ENCODE peak calls at places on chromosome 1, in eight cellular contexts. J, U, S, L, I, G, P and Z are unnamed samples.

GRCh38 chr1:71339238-71339637 is 258.4 kb upstream of the ZRANB2 start:
- DNase-seq in U (no peak), S (no peak), L (no peak), I (no peak), P (no peak), J (no peak), G (no peak), Z (no peak)

GRCh38 chr1:65170511-65171142 is 22.6 kb downstream of the AK4 start:
- DNase-seq in S (no peak), J (peak), I (no peak), L (no peak), G (no peak), U (no peak), P (no peak), Z (no peak)

GRCh38 chr1:12549106-12549459 is 68.9 kb downstream of the DHRS3 start:
- DNase-seq in I (no peak), S (no peak), L (no peak), J (no peak), P (no peak), U (no peak), G (no peak), Z (no peak)

GRCh38 chr1:18315449-18315848 is 165.3 kb upstream of the KLHDC7A start:
- DNase-seq in S (no peak), U (no peak), L (no peak), P (no peak), I (no peak), J (no peak), G (no peak), Z (no peak)

GRCh38 chr1:160705176-160705745 is 6.4 kb downstream of the CD48 start:
- DNase-seq in S (no peak), U (no peak), G (no peak), I (no peak), P (no peak), L (no peak), J (no peak), Z (no peak)

GRCh38 chr1:177838910-177839309 is 130.9 kb downstream of the SEC16B start:
- DNase-seq in G (no peak), I (no peak), U (no peak), L (no peak), J (no peak), P (no peak), S (no peak), Z (no peak)

GRCh38 chr1:183589836-183590224 is 429 bp downstream of the NCF2 start:
- DNase-seq in I (no peak), S (no peak), L (no peak), J (no peak), U (no peak), P (no peak), G (no peak), Z (no peak)

GRCh38 chr1:942864-943533 is 16.1 kb downstream of the NOC2L start:
- DNase-seq in J (peak), G (peak), U (no peak), S (no peak), P (no peak), I (peak), L (no peak), Z (no peak)

GRCh38 chr1:7084232-7084894 is 299.1 kb downstream of the CAMTA1 start:
- DNase-seq in P (no peak), I (no peak), U (no peak), J (no peak), L (no peak), S (no peak), G (no peak), Z (no peak)

GRCh38 chr1:118636004-118636403 is 352.1 kb downstream of the TBX15 start:
- DNase-seq in J (no peak), P (no peak), G (no peak), L (no peak), S (no peak), U (no peak), I (no peak), Z (no peak)